ENCODE peak calls at places on chromosomes 12 and 14, in ten cellular contexts. E is suprapubic skin, X is occipital lobe, P is RWPE1, T is kidney tubule cell, S is EL, Q is cardiac fibroblast, U is activated gamma-delta T cell, N is ELF-1, V is fibroblast of the conjunctiva. Y is an unnamed sample.

GRCh38 chr14:77561881-77562280 is 54.6 kb downstream of the SPTLC2 start:
- DNase-seq in N (no peak), E (no peak), V (no peak), X (no peak), Q (no peak), U (no peak), P (no peak), T (no peak), S (no peak), Y (no peak)

GRCh38 chr12:124347805-124348658 is 53.1 kb downstream of the RFLNA start:
- DNase-seq in T (no peak), N (no peak), X (no peak), U (no peak), Q (no peak), E (no peak), P (no peak), S (no peak), V (no peak), Y (no peak)

GRCh38 chr14:77882631-77883030 is 82.7 kb downstream of the ADCK1 start:
- DNase-seq in T (no peak), E (no peak), Q (peak), P (no peak), U (no peak), X (no peak), S (peak), N (peak), V (no peak), Y (no peak)

GRCh38 chr14:61350427-61350826 is 29.0 kb downstream of the PRKCH start:
- DNase-seq in S (no peak), T (no peak), X (no peak), Q (no peak), N (no peak), E (no peak), V (no peak), U (no peak), P (no peak), Y (no peak)

GRCh38 chr12:57521475-57522018 is 1.1 kb upstream of the MBD6 start:
- DNase-seq in U (no peak), T (peak), S (peak), Q (no peak), N (peak), X (peak), E (no peak), V (no peak), P (no peak), Y (peak)

GRCh38 chr12:122981587-122982493 is 1.4 kb downstream of the ARL6IP4 start:
- DNase-seq in V (no peak), X (no peak), Q (no peak), E (no peak), T (no peak), S (no peak), N (no peak), P (no peak), U (no peak), Y (no peak)

GRCh38 chr14:95508377-95508776 is 8.1 kb downstream of the SYNE3 start:
- DNase-seq in E (peak), V (no peak), T (no peak), U (no peak), N (no peak), S (no peak), X (no peak), Q (no peak), P (no peak), Y (no peak)

GRCh38 chr14:41960316-41960715 is 353.6 kb downstream of the LRFN5 start:
- DNase-seq in X (no peak), U (no peak), E (no peak), N (no peak), S (no peak), P (no peak), Q (peak), V (no peak), T (no peak), Y (no peak)

GRCh38 chr12:38144601-38145436 is 171.8 kb upstream of the ALG10B start:
- DNase-seq in S (no peak), N (no peak), T (peak), X (no peak), Q (no peak), P (peak), V (no peak), E (peak), U (no peak), Y (no peak)

GRCh38 chr14:56133547-56133946 is 15.3 kb downstream of the PELI2 start:
- DNase-seq in E (no peak), N (no peak), T (no peak), S (no peak), Q (no peak), V (no peak), X (no peak), P (no peak), U (no peak), Y (no peak)

GRCh38 chr14:55446127-55446736 is 5.8 kb upstream of the TBPL2 start:
- DNase-seq in U (no peak), X (no peak), E (no peak), S (peak), T (peak), P (peak), N (peak), V (peak), Q (peak), Y (peak)

GRCh38 chr14:103199141-103199540 is 75.9 kb downstream of the TNFAIP2 start:
- DNase-seq in S (no peak), X (no peak), V (no peak), Q (peak), T (no peak), N (no peak), P (no peak), U (no peak), E (no peak), Y (no peak)

GRCh38 chr14:55201219-55202096 is 10.1 kb upstream of the DLGAP5 start:
- DNase-seq in P (no peak), S (no peak), N (peak), X (no peak), E (no peak), U (no peak), Q (no peak), V (no peak), T (no peak), Y (no peak)

GRCh38 chr12:132474237-132474741 is 15.7 kb upstream of the FBRSL1 start:
- DNase-seq in S (no peak), V (no peak), X (no peak), Q (no peak), P (no peak), N (no peak), U (peak), E (no peak), T (no peak), Y (no peak)

GRCh38 chr12:16726879-16727278 is 120.9 kb upstream of the LMO3 start:
- DNase-seq in V (no peak), E (no peak), T (peak), X (no peak), S (no peak), N (no peak), U (no peak), Q (peak), P (no peak), Y (no peak)

GRCh38 chr14:65164825-65165135 is 62.5 kb upstream of the MAX start:
- DNase-seq in Q (no peak), P (no peak), U (no peak), X (no peak), N (peak), E (no peak), T (no peak), S (no peak), V (no peak), Y (no peak)

GRCh38 chr14:28143340-28143739 is 623.2 kb upstream of the FOXG1 start:
- DNase-seq in E (no peak), T (no peak), V (no peak), N (no peak), S (no peak), X (no peak), U (no peak), Q (no peak), P (no peak), Y (no peak)

GRCh38 chr12:109480356-109480755 is 2.9 kb downstream of the UBE3B start:
- DNase-seq in Q (no peak), P (no peak), T (no peak), V (no peak), X (no peak), E (no peak), U (no peak), S (no peak), N (no peak), Y (no peak)

GRCh38 chr12:2963154-2963759 is 4.1 kb downstream of the TEAD4 start:
- DNase-seq in N (peak), T (no peak), Q (no peak), S (no peak), E (no peak), U (no peak), V (no peak), P (no peak), X (no peak), Y (no peak)